ENCODE peak calls at places on chromosomes 5 and 9, in five cellular contexts. One of them, this sample, is unnamed.

GRCh38 chr5:145554399-145554798 is 280.7 kb downstream of the PRELID2 start:
- DNase-seq in esophagus muscularis mucosa: no peak
- DNase-seq in cardiac muscle cell: peak
- DNase-seq in heart left ventricle: no peak
- DNase-seq in K562: no peak
- DNase-seq in this sample: no peak

GRCh38 chr5:9126490-9126889 is 419.4 kb downstream of the SEMA5A start:
- DNase-seq in cardiac muscle cell: no peak
- DNase-seq in K562: no peak
- DNase-seq in heart left ventricle: no peak
- DNase-seq in esophagus muscularis mucosa: no peak
- DNase-seq in this sample: no peak

GRCh38 chr5:73706963-73707362 is 81.0 kb downstream of the ARHGEF28 start:
- DNase-seq in esophagus muscularis mucosa: no peak
- DNase-seq in heart left ventricle: no peak
- DNase-seq in cardiac muscle cell: no peak
- DNase-seq in K562: no peak
- DNase-seq in this sample: no peak

GRCh38 chr5:83576341-83576740 is 104.8 kb downstream of the VCAN start:
- DNase-seq in cardiac muscle cell: no peak
- DNase-seq in esophagus muscularis mucosa: no peak
- DNase-seq in heart left ventricle: no peak
- DNase-seq in K562: no peak
- DNase-seq in this sample: no peak

GRCh38 chr5:73454379-73455036 is 5.9 kb upstream of the FOXD1 start:
- DNase-seq in cardiac muscle cell: peak
- DNase-seq in heart left ventricle: no peak
- DNase-seq in esophagus muscularis mucosa: peak
- DNase-seq in K562: peak
- DNase-seq in this sample: no peak

GRCh38 chr5:170273968-170274710 is 23.4 kb downstream of the LCP2 start:
- DNase-seq in cardiac muscle cell: peak
- DNase-seq in K562: peak
- DNase-seq in heart left ventricle: no peak
- DNase-seq in esophagus muscularis mucosa: no peak
- DNase-seq in this sample: no peak

GRCh38 chr5:96893342-96893741 is 17.0 kb downstream of the ERAP2 start:
- DNase-seq in heart left ventricle: no peak
- DNase-seq in K562: no peak
- DNase-seq in esophagus muscularis mucosa: no peak
- DNase-seq in cardiac muscle cell: no peak
- DNase-seq in this sample: no peak

GRCh38 chr9:13621871-13622564 is 342.5 kb upstream of the MPDZ start:
- DNase-seq in heart left ventricle: no peak
- DNase-seq in K562: no peak
- DNase-seq in esophagus muscularis mucosa: no peak
- DNase-seq in cardiac muscle cell: no peak
- DNase-seq in this sample: no peak

GRCh38 chr5:109105631-109106267 is 304.0 kb downstream of the PJA2 start:
- DNase-seq in K562: no peak
- DNase-seq in cardiac muscle cell: no peak
- DNase-seq in heart left ventricle: no peak
- DNase-seq in esophagus muscularis mucosa: no peak
- DNase-seq in this sample: no peak

GRCh38 chr5:119745976-119746375 is 116.6 kb downstream of the FAM170A start:
- DNase-seq in esophagus muscularis mucosa: no peak
- DNase-seq in cardiac muscle cell: no peak
- DNase-seq in heart left ventricle: no peak
- DNase-seq in K562: no peak
- DNase-seq in this sample: no peak

GRCh38 chr5:114857951-114858401 is 311.7 kb downstream of the TRIM36 start:
- DNase-seq in esophagus muscularis mucosa: no peak
- DNase-seq in cardiac muscle cell: no peak
- DNase-seq in K562: no peak
- DNase-seq in heart left ventricle: no peak
- DNase-seq in this sample: no peak

GRCh38 chr5:81233080-81233634 is at the start of gene CKMT2:
- DNase-seq in heart left ventricle: peak
- DNase-seq in K562: peak
- DNase-seq in cardiac muscle cell: peak
- DNase-seq in esophagus muscularis mucosa: peak
- DNase-seq in this sample: no peak

GRCh38 chr9:19976226-19976625 is 187.4 kb upstream of the SLC24A2 start:
- DNase-seq in cardiac muscle cell: no peak
- DNase-seq in esophagus muscularis mucosa: no peak
- DNase-seq in heart left ventricle: no peak
- DNase-seq in K562: no peak
- DNase-seq in this sample: peak

GRCh38 chr9:122355336-122355875 is 15.4 kb upstream of the PTGS1 start:
- DNase-seq in heart left ventricle: no peak
- DNase-seq in esophagus muscularis mucosa: no peak
- DNase-seq in K562: no peak
- DNase-seq in cardiac muscle cell: no peak
- DNase-seq in this sample: no peak

GRCh38 chr9:116589392-116590354 is 97.4 kb upstream of the TRIM32 start:
- DNase-seq in K562: peak
- DNase-seq in cardiac muscle cell: no peak
- DNase-seq in heart left ventricle: no peak
- DNase-seq in esophagus muscularis mucosa: no peak
- DNase-seq in this sample: no peak

GRCh38 chr9:83521017-83521810 is 17.0 kb downstream of the FRMD3 start:
- DNase-seq in heart left ventricle: no peak
- DNase-seq in esophagus muscularis mucosa: no peak
- DNase-seq in cardiac muscle cell: no peak
- DNase-seq in K562: no peak
- DNase-seq in this sample: no peak

GRCh38 chr5:146647656-146648199 is 131.7 kb upstream of the GPR151 start:
- DNase-seq in esophagus muscularis mucosa: no peak
- DNase-seq in cardiac muscle cell: peak
- DNase-seq in K562: no peak
- DNase-seq in heart left ventricle: no peak
- DNase-seq in this sample: no peak

GRCh38 chr9:16155878-16156277 is 603.0 kb downstream of the CCDC171 start:
- DNase-seq in esophagus muscularis mucosa: no peak
- DNase-seq in K562: no peak
- DNase-seq in heart left ventricle: no peak
- DNase-seq in cardiac muscle cell: no peak
- DNase-seq in this sample: no peak

GRCh38 chr9:33956544-33956943 is 92.1 kb downstream of the UBAP2 start:
- DNase-seq in heart left ventricle: no peak
- DNase-seq in esophagus muscularis mucosa: no peak
- DNase-seq in K562: no peak
- DNase-seq in cardiac muscle cell: no peak
- DNase-seq in this sample: no peak

GRCh38 chr9:33159760-33160127 is 7.4 kb downstream of the B4GALT1 start:
- DNase-seq in esophagus muscularis mucosa: no peak
- DNase-seq in K562: no peak
- DNase-seq in heart left ventricle: peak
- DNase-seq in cardiac muscle cell: no peak
- DNase-seq in this sample: peak

GRCh38 chr5:38208782-38209378 is 49.5 kb upstream of the EGFLAM start:
- DNase-seq in cardiac muscle cell: peak
- DNase-seq in heart left ventricle: no peak
- DNase-seq in esophagus muscularis mucosa: peak
- DNase-seq in K562: peak
- DNase-seq in this sample: no peak

GRCh38 chr9:114682846-114683245 is 854 bp upstream of the TEX48 start:
- DNase-seq in K562: no peak
- DNase-seq in heart left ventricle: no peak
- DNase-seq in esophagus muscularis mucosa: no peak
- DNase-seq in cardiac muscle cell: no peak
- DNase-seq in this sample: no peak

GRCh38 chr9:89077519-89077918 is 86.3 kb downstream of the S1PR3 start:
- DNase-seq in K562: peak
- DNase-seq in heart left ventricle: no peak
- DNase-seq in cardiac muscle cell: no peak
- DNase-seq in esophagus muscularis mucosa: no peak
- DNase-seq in this sample: no peak

GRCh38 chr5:179211076-179211475 is 134.2 kb downstream of the ADAMTS2 start:
- DNase-seq in cardiac muscle cell: no peak
- DNase-seq in esophagus muscularis mucosa: no peak
- DNase-seq in K562: no peak
- DNase-seq in heart left ventricle: peak
- DNase-seq in this sample: no peak

GRCh38 chr9:133334161-133334560 is 1.8 kb downstream of the SURF6 start:
- DNase-seq in cardiac muscle cell: no peak
- DNase-seq in heart left ventricle: no peak
- DNase-seq in esophagus muscularis mucosa: no peak
- DNase-seq in K562: no peak
- DNase-seq in this sample: no peak

GRCh38 chr5:115735108-115735998 is 81.1 kb downstream of the CDO1 start:
- DNase-seq in esophagus muscularis mucosa: no peak
- DNase-seq in heart left ventricle: no peak
- DNase-seq in cardiac muscle cell: no peak
- DNase-seq in K562: no peak
- DNase-seq in this sample: no peak

DNA sequence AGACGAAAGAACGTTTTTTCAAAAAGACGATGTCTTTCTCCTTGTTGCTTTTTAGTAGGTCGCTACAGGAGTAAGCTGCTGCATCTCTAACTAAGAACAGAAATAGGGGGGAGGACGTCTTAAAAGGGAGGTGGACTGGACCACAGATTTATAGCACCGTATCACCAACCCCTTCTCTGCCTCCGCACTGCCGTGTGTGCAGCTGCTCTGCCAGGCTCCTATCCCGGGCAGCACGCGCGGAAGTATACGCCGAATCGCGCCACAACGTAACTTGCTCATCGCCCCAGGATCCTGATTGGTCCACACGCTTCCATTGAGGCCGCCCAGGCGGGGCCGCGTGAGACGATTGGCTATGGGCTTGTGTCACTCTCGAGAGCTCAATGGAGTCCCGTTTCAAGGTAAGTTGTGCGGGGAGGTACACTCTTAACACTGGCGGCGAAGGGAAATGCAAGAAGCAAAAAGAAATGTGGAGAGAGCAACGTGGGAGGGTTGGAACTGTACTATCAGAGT is at the start of gene ELAVL2:
- DNase-seq in esophagus muscularis mucosa: no peak
- DNase-seq in heart left ventricle: peak
- DNase-seq in K562: no peak
- DNase-seq in cardiac muscle cell: peak
- DNase-seq in this sample: no peak
- H3K4me3 ChIP-seq in esophagus muscularis mucosa: peak
- H3K4me3 ChIP-seq in heart left ventricle: peak
- H3K4me3 ChIP-seq in K562: no peak
- H3K4me3 ChIP-seq in cardiac muscle cell: peak
- H3K4me3 ChIP-seq in this sample: peak

GRCh38 chr5:14870347-14871083 is 1.1 kb downstream of the ANKH start:
- DNase-seq in esophagus muscularis mucosa: no peak
- DNase-seq in heart left ventricle: peak
- DNase-seq in K562: no peak
- DNase-seq in cardiac muscle cell: no peak
- DNase-seq in this sample: peak
- TF ChIP-seq CTCF in esophagus muscularis mucosa: no peak
- TF ChIP-seq CTCF in heart left ventricle: no peak
- TF ChIP-seq CTCF in K562: no peak
- TF ChIP-seq CTCF in cardiac muscle cell: no peak
- TF ChIP-seq CTCF in this sample: no peak

DNA sequence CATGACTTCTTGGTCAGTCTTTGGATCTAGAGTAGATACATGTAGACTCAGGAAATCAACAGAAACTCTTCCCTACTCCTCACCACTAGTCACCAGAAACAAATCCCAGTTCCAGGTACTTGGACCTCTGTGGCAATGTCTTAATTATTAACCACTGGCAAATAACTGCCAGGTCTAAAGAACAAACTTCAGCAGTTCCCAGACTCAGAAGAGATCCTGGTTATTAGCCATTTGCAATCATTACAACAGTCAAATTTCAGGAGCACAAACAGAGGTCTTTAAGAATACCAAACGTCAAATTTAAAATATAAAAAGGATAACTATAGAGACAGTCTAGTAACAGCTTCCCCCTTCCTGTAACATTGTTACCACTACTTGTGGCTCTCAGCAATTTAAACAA is 10.2 kb downstream of the DIAPH1 start:
- DNase-seq in esophagus muscularis mucosa: no peak
- DNase-seq in K562: no peak
- DNase-seq in heart left ventricle: no peak
- DNase-seq in cardiac muscle cell: no peak
- DNase-seq in this sample: no peak
- H3K27ac ChIP-seq in esophagus muscularis mucosa: no peak
- H3K27ac ChIP-seq in K562: peak
- H3K27ac ChIP-seq in heart left ventricle: no peak
- H3K27ac ChIP-seq in cardiac muscle cell: no peak
- H3K27ac ChIP-seq in this sample: peak

DNA sequence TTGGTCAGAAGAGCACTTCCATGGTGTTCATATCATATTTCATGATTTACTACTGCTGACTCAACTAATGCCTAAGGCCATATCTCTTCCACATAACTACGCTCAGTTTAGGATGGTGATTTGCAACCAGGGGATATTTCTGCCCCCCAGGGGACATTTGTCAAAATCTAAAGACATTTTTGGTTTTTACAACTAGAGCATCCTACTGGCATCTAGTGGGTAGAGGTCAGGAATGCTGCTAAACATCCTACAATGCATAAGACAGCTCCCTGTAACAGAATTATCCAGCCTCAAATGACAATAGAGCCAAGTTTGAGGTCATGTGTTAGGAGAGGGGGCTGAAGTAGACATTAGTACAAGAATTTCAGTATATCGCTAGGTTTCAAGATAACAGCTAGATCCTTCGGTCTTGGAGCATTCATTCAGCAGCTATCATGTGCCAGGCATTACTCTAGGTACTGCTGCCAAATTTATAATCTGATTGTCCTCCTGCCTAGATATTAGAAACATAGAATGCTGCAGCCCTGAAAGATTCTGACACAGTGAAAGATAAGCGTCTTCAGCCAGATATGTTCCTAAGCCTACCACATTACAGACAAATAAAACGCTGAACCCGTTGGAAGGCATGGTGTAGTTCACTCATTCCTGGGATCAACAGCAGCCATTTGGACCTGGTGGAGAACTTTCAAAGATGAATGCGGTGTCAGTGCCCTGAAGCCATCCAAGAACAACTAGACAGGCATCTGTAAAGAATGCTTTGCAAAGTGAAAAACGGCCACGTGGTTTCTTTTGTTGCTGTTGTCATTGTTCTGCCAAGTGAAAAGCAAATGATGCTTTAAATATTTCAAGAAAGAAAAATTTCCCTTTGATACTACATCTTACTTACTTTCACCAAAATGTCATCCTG is 55.5 kb upstream of the FST start:
- DNase-seq in cardiac muscle cell: no peak
- DNase-seq in K562: no peak
- DNase-seq in esophagus muscularis mucosa: no peak
- DNase-seq in heart left ventricle: no peak
- DNase-seq in this sample: no peak
- H3K4me3 ChIP-seq in cardiac muscle cell: no peak
- H3K4me3 ChIP-seq in K562: no peak
- H3K4me3 ChIP-seq in esophagus muscularis mucosa: no peak
- H3K4me3 ChIP-seq in heart left ventricle: no peak
- H3K4me3 ChIP-seq in this sample: no peak

GRCh38 chr5:28896949-28897348 is 1858.6 kb upstream of the CDH9 start:
- DNase-seq in cardiac muscle cell: no peak
- DNase-seq in heart left ventricle: no peak
- DNase-seq in K562: no peak
- DNase-seq in esophagus muscularis mucosa: no peak
- DNase-seq in this sample: no peak
- TF ChIP-seq CTCF in cardiac muscle cell: no peak
- TF ChIP-seq CTCF in heart left ventricle: no peak
- TF ChIP-seq CTCF in K562: no peak
- TF ChIP-seq CTCF in esophagus muscularis mucosa: no peak
- TF ChIP-seq CTCF in this sample: no peak

GRCh38 chr9:73810585-73811215 is 659.0 kb downstream of the ANXA1 start:
- DNase-seq in heart left ventricle: no peak
- DNase-seq in K562: no peak
- DNase-seq in esophagus muscularis mucosa: no peak
- DNase-seq in cardiac muscle cell: no peak
- DNase-seq in this sample: no peak
- H3K27ac ChIP-seq in heart left ventricle: no peak
- H3K27ac ChIP-seq in K562: no peak
- H3K27ac ChIP-seq in esophagus muscularis mucosa: no peak
- H3K27ac ChIP-seq in cardiac muscle cell: no peak
- H3K27ac ChIP-seq in this sample: no peak

This sample was measured in CD8-positive, alpha-beta T cell.